ENCODE peak calls at places on chromosomes 11 and 22, in nine cellular contexts. E is heart right ventricle, U is right atrium auricular region, O is right lobe of liver, C is ovary, D is spleen, F is esophagus muscularis mucosa, G is transverse colon, X is endothelial cell of umbilical vein. L is an unnamed sample. For H3K36me3 and H3K4me1, the result is how much of the 10 kb centered on the place peaks cover.

GRCh38 chr22:46425011-46425410 is 89.5 kb downstream of the TRMU start:
- DNase-seq in D (no peak), U (no peak), C (no peak), O (no peak), F (no peak), E (no peak), G (no peak), X (no peak), L (no peak)

GRCh38 chr11:125170001-125170405 is 5.5 kb downstream of the PKNOX2 start:
- DNase-seq in O (no peak), F (no peak), G (no peak), C (no peak), D (peak), U (no peak), X (no peak), E (no peak), L (no peak)

GRCh38 chr11:17766590-17766989 is 32.0 kb downstream of the KCNC1 start:
- DNase-seq in F (no peak), D (peak), C (no peak), G (no peak), E (no peak), U (no peak), O (no peak), X (no peak), L (no peak)

GRCh38 chr22:42939941-42940653 is 74.9 kb downstream of the PACSIN2 start:
- DNase-seq in U (no peak), O (no peak), X (peak), F (no peak), E (no peak), G (peak), C (no peak), D (no peak), L (no peak)

GRCh38 chr22:38901111-38901641 is 29.2 kb upstream of the CBX6 start:
- DNase-seq in D (no peak), F (no peak), O (no peak), C (no peak), X (no peak), G (no peak), E (no peak), U (no peak), L (no peak)

GRCh38 chr11:64553554-64554201 is 37.3 kb upstream of the SLC22A12 start:
- DNase-seq in X (peak), G (peak), C (peak), F (no peak), U (peak), D (peak), E (peak), O (peak), L (peak)

GRCh38 chr11:45894555-45895247 is 9.2 kb downstream of the MAPK8IP1 start:
- DNase-seq in E (no peak), F (no peak), O (no peak), C (no peak), G (no peak), X (no peak), D (no peak), U (no peak), L (no peak)

GRCh38 chr11:12655842-12656241 is 18.4 kb upstream of the TEAD1 start:
- DNase-seq in U (no peak), C (no peak), X (no peak), F (no peak), O (no peak), G (no peak), E (no peak), D (no peak), L (no peak)

GRCh38 chr22:46090051-46090591 is 60.2 kb upstream of the PPARA start:
- DNase-seq in E (peak), G (peak), O (peak), D (peak), F (no peak), C (peak), X (no peak), U (no peak), L (no peak)

GRCh38 chr11:66687831-66688281 is 10.2 kb upstream of the RBM4B start:
- DNase-seq in U (no peak), E (no peak), X (no peak), F (no peak), C (no peak), D (peak), O (no peak), G (no peak), L (no peak)

GRCh38 chr11:1017269-1018005 is 19.1 kb downstream of the MUC6 start:
- DNase-seq in U (no peak), G (no peak), C (no peak), O (no peak), F (peak), X (peak), D (no peak), E (no peak), L (no peak)

GRCh38 chr11:12767022-12767421 is 92.8 kb downstream of the TEAD1 start:
- DNase-seq in D (no peak), F (no peak), O (no peak), G (no peak), U (no peak), E (no peak), C (no peak), X (no peak), L (no peak)

GRCh38 chr22:36166518-36167220 is 6.1 kb upstream of the APOL3 start:
- DNase-seq in F (no peak), X (no peak), C (no peak), G (no peak), E (no peak), O (peak), D (no peak), U (peak), L (peak)

GRCh38 chr22:33108037-33108436 is 49.9 kb upstream of the SYN3 start:
- DNase-seq in X (no peak), O (no peak), U (no peak), G (no peak), F (no peak), E (no peak), C (no peak), D (no peak), L (no peak)

GRCh38 chr11:131246156-131246555 is 124.3 kb upstream of the NTM start:
- DNase-seq in O (no peak), U (no peak), C (no peak), X (no peak), E (no peak), F (peak), D (no peak), G (no peak), L (no peak)

GRCh38 chr22:36325163-36326031 is 62.4 kb downstream of the MYH9 start:
- DNase-seq in O (no peak), U (peak), F (no peak), E (peak), C (no peak), G (peak), X (peak), D (no peak), L (no peak)

GRCh38 chr22:38267086-38267485 is 5.7 kb downstream of the TMEM184B start:
- DNase-seq in F (no peak), U (peak), G (no peak), C (no peak), E (peak), O (no peak), X (peak), D (no peak), L (peak)

GRCh38 chr11:69896250-69896649 is 77.0 kb upstream of the FGF3 start:
- DNase-seq in G (no peak), X (no peak), C (no peak), D (no peak), U (no peak), E (no peak), O (no peak), F (no peak), L (no peak)

GRCh38 chr11:124753207-124753606 is 1.2 kb upstream of the VSIG2 start:
- DNase-seq in C (no peak), D (no peak), X (no peak), U (no peak), G (no peak), E (no peak), O (no peak), F (no peak), L (no peak)

GRCh38 chr11:21121991-21122390 is 452.6 kb downstream of the NELL1 start:
- DNase-seq in E (no peak), O (no peak), D (no peak), C (no peak), U (no peak), G (no peak), X (no peak), F (no peak), L (no peak)

GRCh38 chr22:38792833-38793232 is 1.1 kb downstream of the DNAL4 start:
- DNase-seq in C (no peak), E (no peak), F (no peak), X (no peak), D (no peak), U (no peak), G (no peak), O (no peak), L (no peak)

GRCh38 chr22:36339171-36340065 is 48.3 kb downstream of the MYH9 start:
- DNase-seq in O (no peak), U (no peak), X (peak), E (no peak), G (no peak), F (no peak), C (no peak), D (no peak), L (no peak)

GRCh38 chr22:30891781-30892180 is 76.8 kb downstream of the MORC2 start:
- DNase-seq in E (no peak), D (no peak), F (no peak), U (no peak), C (no peak), O (no peak), G (no peak), X (no peak), L (no peak)
- H3K36me3 ChIP-seq in E (under half), D (under half), F (under half), U (under half), C (under half), O (under half), G (under half), X (under half), L (under half)

GRCh38 chr11:47212938-47213337 is 1.8 kb upstream of the DDB2 start:
- DNase-seq in C (peak), X (no peak), O (peak), F (no peak), G (peak), U (no peak), D (no peak), E (no peak), L (no peak)
- H3K4me1 ChIP-seq in C (under half), X (under half), O (under half), F (under half), G (under half), U (under half), D (under half), E (under half), L (under half)

GRCh38 chr11:76794371-76795284 is 11.5 kb downstream of the TSKU start:
- DNase-seq in O (peak), F (no peak), C (no peak), E (no peak), D (peak), X (no peak), G (no peak), U (peak), L (no peak)

GRCh38 chr11:76795936-76796441 is 12.8 kb downstream of the TSKU start:
- DNase-seq in D (peak), E (no peak), X (no peak), G (no peak), U (peak), O (peak), C (no peak), F (no peak), L (no peak)

GRCh38 chr11:76793834-76794291 is 10.7 kb downstream of the TSKU start:
- DNase-seq in C (no peak), D (peak), U (peak), E (no peak), F (no peak), G (no peak), O (no peak), X (no peak), L (no peak)

GRCh38 chr11:76796511-76797203 is 13.5 kb downstream of the TSKU start:
- DNase-seq in G (peak), X (no peak), C (no peak), O (peak), F (no peak), D (peak), E (no peak), U (no peak), L (no peak)

DNA sequence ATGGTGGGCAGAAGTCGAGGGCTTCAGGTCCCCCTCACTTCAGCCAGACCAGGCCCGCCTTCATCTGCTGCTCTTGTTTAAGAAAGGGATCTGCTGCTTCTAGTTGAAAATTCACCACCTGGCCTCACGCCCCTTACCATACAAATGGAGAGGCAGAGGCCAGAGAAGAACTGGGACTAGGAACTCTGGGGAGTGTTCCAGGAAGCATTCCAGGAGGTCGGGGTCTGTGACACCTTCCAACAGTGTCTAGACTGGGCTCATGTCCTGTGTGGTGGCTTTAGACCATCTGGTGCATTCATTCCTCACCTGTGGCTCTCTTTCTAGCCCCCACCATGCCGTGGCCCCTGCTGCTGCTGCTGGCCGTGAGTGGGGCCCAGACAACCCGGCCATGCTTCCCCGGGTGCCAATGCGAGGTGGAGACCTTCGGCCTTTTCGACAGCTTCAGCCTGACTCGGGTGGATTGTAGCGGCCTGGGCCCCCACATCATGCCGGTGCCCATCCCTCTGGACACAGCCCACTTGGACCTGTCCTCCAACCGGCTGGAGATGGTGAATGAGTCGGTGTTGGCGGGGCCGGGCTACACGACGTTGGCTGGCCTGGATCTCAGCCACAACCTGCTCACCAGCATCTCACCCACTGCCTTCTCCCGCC is 12.3 kb downstream of the TSKU start:
- DNase-seq in G (no peak), E (no peak), X (no peak), C (peak), U (no peak), D (no peak), O (no peak), F (no peak), L (no peak)
- H3K27ac ChIP-seq in G (no peak), E (no peak), X (no peak), C (no peak), U (peak), D (no peak), O (peak), F (no peak), L (no peak)

GRCh38 chr11:59800390-59801037 is 10.1 kb downstream of the MRPL16 start:
- DNase-seq in C (no peak), F (no peak), E (no peak), D (no peak), U (no peak), O (no peak), G (peak), X (no peak), L (no peak)
- H3K36me3 ChIP-seq in C (under half), F (half or more), E (under half), D (under half), U (under half), O (under half), G (under half), X (under half), L (under half)

DNA sequence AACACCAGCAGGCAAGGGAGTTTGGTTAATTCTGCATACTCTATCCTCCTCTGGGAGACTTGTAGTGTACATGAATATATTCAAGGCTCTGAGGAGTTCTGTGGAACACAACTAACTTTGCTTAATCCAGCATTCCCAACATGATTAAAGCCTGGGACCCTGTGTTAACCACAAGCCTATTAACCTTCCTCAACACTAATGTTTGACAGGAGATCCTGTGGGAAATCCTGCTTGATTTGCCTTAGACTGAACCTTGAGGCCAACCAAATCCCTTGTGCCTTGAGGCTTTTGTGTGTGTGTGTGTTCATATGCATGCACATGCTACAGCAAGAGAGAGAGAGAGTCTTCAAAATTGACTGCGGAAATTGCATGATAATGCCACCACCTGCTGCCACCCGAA is 238.1 kb upstream of the ZBED5 start:
- DNase-seq in G (no peak), C (no peak), X (no peak), F (no peak), O (no peak), D (no peak), U (no peak), E (no peak), L (no peak)
- H3K4me1 ChIP-seq in G (under half), C (under half), X (under half), F (under half), O (under half), D (under half), U (under half), E (under half), L (under half)

GRCh38 chr11:93059074-93059957 is 89.9 kb downstream of the MTNR1B start:
- DNase-seq in G (no peak), C (no peak), D (no peak), O (no peak), F (no peak), E (no peak), X (no peak), U (no peak), L (no peak)
- H3K27ac ChIP-seq in G (no peak), C (no peak), D (no peak), O (no peak), F (no peak), E (no peak), X (no peak), U (no peak), L (no peak)

DNA sequence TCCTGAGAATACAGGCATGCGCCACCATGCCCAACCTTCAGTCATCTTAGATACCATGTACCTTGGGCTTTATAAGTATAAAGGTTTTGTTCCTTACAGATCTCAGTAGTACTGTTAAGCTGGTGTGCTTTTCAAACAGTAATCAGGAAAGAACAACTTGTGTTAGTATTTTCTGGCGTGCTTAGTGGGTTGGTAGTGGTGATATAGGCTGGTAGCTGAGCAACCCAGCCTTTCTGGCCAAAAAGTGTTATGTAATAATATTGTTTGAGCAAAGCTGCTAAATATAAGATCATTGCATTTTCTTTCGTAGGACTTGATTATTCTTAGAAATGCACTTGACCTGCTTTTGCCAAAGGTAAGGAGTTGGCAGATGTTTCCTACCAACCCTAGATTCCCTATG is 6.5 kb downstream of the ADSL start:
- DNase-seq in X (no peak), D (no peak), F (no peak), U (no peak), G (no peak), O (no peak), C (no peak), E (no peak), L (no peak)
- H3K36me3 ChIP-seq in X (under half), D (half or more), F (half or more), U (half or more), G (under half), O (half or more), C (under half), E (under half), L (half or more)

GRCh38 chr22:24427500-24428164 is at the start of gene ADORA2A:
- DNase-seq in E (no peak), X (no peak), C (no peak), O (peak), F (no peak), U (no peak), G (peak), D (peak), L (peak)
- H3K4me1 ChIP-seq in E (half or more), X (under half), C (under half), O (under half), F (under half), U (under half), G (under half), D (half or more), L (half or more)

L was measured in CD4-positive, CD25-positive, alpha-beta regulatory T cell.